ENCODE peak calls at places on chromosomes 13 and 19, in eight cellular contexts. One of them, this sample, is unnamed.

GRCh38 chr19:32928806-32929205 is 43.0 kb downstream of the CEP89 start:
- DNase-seq in right lobe of liver: no peak
- DNase-seq in spleen: no peak
- DNase-seq in endodermal cell: no peak
- DNase-seq in heart left ventricle: no peak
- DNase-seq in breast epithelium: no peak
- DNase-seq in psoas muscle: no peak
- DNase-seq in Panc1: peak; percentile 47
- DNase-seq in this sample: no peak

GRCh38 chr13:98409281-98409680 is 167.6 kb downstream of the STK24 start:
- DNase-seq in right lobe of liver: no peak
- DNase-seq in spleen: no peak
- DNase-seq in endodermal cell: no peak
- DNase-seq in heart left ventricle: no peak
- DNase-seq in breast epithelium: no peak
- DNase-seq in psoas muscle: no peak
- DNase-seq in Panc1: no peak
- DNase-seq in this sample: no peak

GRCh38 chr13:36062249-36062648 is 68.9 kb downstream of the DCLK1 start:
- DNase-seq in right lobe of liver: no peak
- DNase-seq in spleen: no peak
- DNase-seq in endodermal cell: no peak
- DNase-seq in heart left ventricle: no peak
- DNase-seq in breast epithelium: no peak
- DNase-seq in psoas muscle: no peak
- DNase-seq in Panc1: no peak
- DNase-seq in this sample: no peak

GRCh38 chr19:18700501-18701249 is 17.2 kb downstream of the CRTC1 start:
- DNase-seq in right lobe of liver: peak; percentile 93
- DNase-seq in spleen: peak; percentile 93
- DNase-seq in endodermal cell: peak; percentile 87
- DNase-seq in heart left ventricle: peak; percentile 88
- DNase-seq in breast epithelium: peak; percentile 67
- DNase-seq in psoas muscle: peak; percentile 92
- DNase-seq in Panc1: no peak
- DNase-seq in this sample: peak; percentile 90

GRCh38 chr19:4844348-4845179 is 13.1 kb upstream of the TICAM1 start:
- DNase-seq in right lobe of liver: no peak
- DNase-seq in spleen: no peak
- DNase-seq in endodermal cell: no peak
- DNase-seq in heart left ventricle: peak; percentile 67
- DNase-seq in breast epithelium: no peak
- DNase-seq in psoas muscle: no peak
- DNase-seq in Panc1: no peak
- DNase-seq in this sample: no peak

GRCh38 chr19:41296323-41296935 is 13.5 kb upstream of the CCDC97 start:
- DNase-seq in right lobe of liver: no peak
- DNase-seq in spleen: no peak
- DNase-seq in endodermal cell: no peak
- DNase-seq in heart left ventricle: no peak
- DNase-seq in breast epithelium: peak; percentile 50
- DNase-seq in psoas muscle: no peak
- DNase-seq in Panc1: no peak
- DNase-seq in this sample: no peak

GRCh38 chr19:13007292-13008045 is 12.2 kb downstream of the NFIX start:
- DNase-seq in right lobe of liver: no peak
- DNase-seq in spleen: no peak
- DNase-seq in endodermal cell: no peak
- DNase-seq in heart left ventricle: peak; percentile 78
- DNase-seq in breast epithelium: peak; percentile 88
- DNase-seq in psoas muscle: peak; percentile 90
- DNase-seq in Panc1: no peak
- DNase-seq in this sample: peak; percentile 91

GRCh38 chr19:3631053-3631861 is 4.7 kb upstream of the CACTIN start:
- DNase-seq in right lobe of liver: no peak
- DNase-seq in spleen: no peak
- DNase-seq in endodermal cell: no peak
- DNase-seq in heart left ventricle: no peak
- DNase-seq in breast epithelium: no peak
- DNase-seq in psoas muscle: no peak
- DNase-seq in Panc1: no peak
- DNase-seq in this sample: no peak

GRCh38 chr13:30968734-30969335 is 36.4 kb downstream of the TEX26 start:
- DNase-seq in right lobe of liver: no peak
- DNase-seq in spleen: no peak
- DNase-seq in endodermal cell: no peak
- DNase-seq in heart left ventricle: no peak
- DNase-seq in breast epithelium: no peak
- DNase-seq in psoas muscle: no peak
- DNase-seq in Panc1: no peak
- DNase-seq in this sample: no peak

GRCh38 chr13:75864718-75865117 is 228.6 kb downstream of the LMO7 start:
- DNase-seq in right lobe of liver: no peak
- DNase-seq in spleen: no peak
- DNase-seq in endodermal cell: no peak
- DNase-seq in heart left ventricle: no peak
- DNase-seq in breast epithelium: no peak
- DNase-seq in psoas muscle: no peak
- DNase-seq in Panc1: peak; percentile 32
- DNase-seq in this sample: no peak

GRCh38 chr13:20525144-20525600 is 485 bp downstream of the CRYL1 start:
- DNase-seq in right lobe of liver: peak; percentile 65
- DNase-seq in spleen: peak; percentile 88
- DNase-seq in endodermal cell: peak; percentile 63
- DNase-seq in heart left ventricle: peak; percentile 71
- DNase-seq in breast epithelium: no peak
- DNase-seq in psoas muscle: peak; percentile 70
- DNase-seq in Panc1: no peak
- DNase-seq in this sample: peak; percentile 69

GRCh38 chr13:36848228-36848982 is 29.4 kb downstream of the RFXAP start:
- DNase-seq in right lobe of liver: no peak
- DNase-seq in spleen: no peak
- DNase-seq in endodermal cell: peak; percentile 60
- DNase-seq in heart left ventricle: no peak
- DNase-seq in breast epithelium: no peak
- DNase-seq in psoas muscle: no peak
- DNase-seq in Panc1: no peak
- DNase-seq in this sample: no peak

GRCh38 chr13:24214528-24214927 is 54.0 kb downstream of the SPATA13 start:
- DNase-seq in right lobe of liver: no peak
- DNase-seq in spleen: no peak
- DNase-seq in endodermal cell: no peak
- DNase-seq in heart left ventricle: no peak
- DNase-seq in breast epithelium: no peak
- DNase-seq in psoas muscle: no peak
- DNase-seq in Panc1: no peak
- DNase-seq in this sample: no peak
- H3K27ac ChIP-seq in right lobe of liver: peak overlapping the region; percentile 82
- H3K27ac ChIP-seq in spleen: no peak overlapping the region
- H3K27ac ChIP-seq in endodermal cell: no peak overlapping the region
- H3K27ac ChIP-seq in heart left ventricle: no peak overlapping the region
- H3K27ac ChIP-seq in breast epithelium: no peak overlapping the region
- H3K27ac ChIP-seq in psoas muscle: no peak overlapping the region
- H3K27ac ChIP-seq in Panc1: no peak overlapping the region
- H3K27ac ChIP-seq in this sample: no peak overlapping the region

DNA sequence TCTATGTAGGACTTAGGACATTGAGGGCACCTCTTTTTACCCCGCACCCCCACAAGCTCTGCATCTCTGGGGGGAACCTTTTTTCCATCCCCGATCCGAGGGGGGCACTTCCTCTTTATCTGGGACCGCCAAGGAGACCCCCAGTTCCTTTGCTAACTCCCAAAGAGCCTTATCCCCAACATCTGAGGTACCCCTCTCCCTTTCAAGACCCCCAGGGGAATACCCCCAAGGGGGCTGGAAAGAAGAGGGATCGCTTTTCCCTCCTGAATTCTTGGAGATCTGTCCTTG is 1.1 kb downstream of the TNFSF9 start:
- DNase-seq in right lobe of liver: no peak
- DNase-seq in spleen: no peak
- DNase-seq in endodermal cell: no peak
- DNase-seq in heart left ventricle: no peak
- DNase-seq in breast epithelium: no peak
- DNase-seq in psoas muscle: no peak
- DNase-seq in Panc1: no peak
- DNase-seq in this sample: no peak
- H3K4me3 ChIP-seq in right lobe of liver: no peak overlapping the region
- H3K4me3 ChIP-seq in spleen: peak overlapping the region; percentile 48
- H3K4me3 ChIP-seq in endodermal cell: no peak overlapping the region
- H3K4me3 ChIP-seq in heart left ventricle: no peak overlapping the region
- H3K4me3 ChIP-seq in breast epithelium: peak overlapping the region; percentile 55
- H3K4me3 ChIP-seq in psoas muscle: peak overlapping the region; percentile 74
- H3K4me3 ChIP-seq in Panc1: peak overlapping the region; percentile 85
- H3K4me3 ChIP-seq in this sample: peak overlapping the region; percentile 78

GRCh38 chr13:113730831-113731191 is 28.2 kb upstream of the TMEM255B start:
- DNase-seq in right lobe of liver: no peak
- DNase-seq in spleen: no peak
- DNase-seq in endodermal cell: no peak
- DNase-seq in heart left ventricle: peak; percentile 24
- DNase-seq in breast epithelium: no peak
- DNase-seq in psoas muscle: no peak
- DNase-seq in Panc1: no peak
- DNase-seq in this sample: no peak
- TF ChIP-seq CTCF in right lobe of liver: no peak
- TF ChIP-seq CTCF in spleen: no peak
- TF ChIP-seq CTCF in endodermal cell: no peak
- TF ChIP-seq CTCF in heart left ventricle: no peak
- TF ChIP-seq CTCF in breast epithelium: no peak
- TF ChIP-seq CTCF in psoas muscle: no peak
- TF ChIP-seq CTCF in Panc1: no peak
- TF ChIP-seq CTCF in this sample: no peak

GRCh38 chr13:111228262-111229144 is 91.9 kb upstream of the TEX29 start:
- DNase-seq in right lobe of liver: no peak
- DNase-seq in spleen: no peak
- DNase-seq in endodermal cell: peak; percentile 65
- DNase-seq in heart left ventricle: no peak
- DNase-seq in breast epithelium: no peak
- DNase-seq in psoas muscle: peak; percentile 62
- DNase-seq in Panc1: no peak
- DNase-seq in this sample: no peak
- H3K27ac ChIP-seq in right lobe of liver: no peak overlapping the region
- H3K27ac ChIP-seq in spleen: no peak overlapping the region
- H3K27ac ChIP-seq in endodermal cell: peak overlapping the region; percentile 6
- H3K27ac ChIP-seq in heart left ventricle: no peak overlapping the region
- H3K27ac ChIP-seq in breast epithelium: no peak overlapping the region
- H3K27ac ChIP-seq in psoas muscle: peak overlapping the region; percentile 59
- H3K27ac ChIP-seq in Panc1: no peak overlapping the region
- H3K27ac ChIP-seq in this sample: no peak overlapping the region

This sample was measured in upper lobe of right lung.